ENCODE peak calls at places on chromosomes 7 and 10, in six cellular contexts. E is H1, U is K562, W is SK-N-SH, S is A549, X is HepG2. Q is an unnamed sample.

GRCh38 chr7:70325509-70326101 is 727.3 kb downstream of the AUTS2 start:
- DNase-seq in S (peak; percentile 13), W (peak; percentile 42), E (no peak), X (no peak), U (peak; percentile 17), Q (peak; percentile 9)

GRCh38 chr7:144391823-144392255 is 11.7 kb downstream of the NOBOX start:
- DNase-seq in W (peak; percentile 66), E (no peak), U (peak; percentile 66), S (peak; percentile 52), X (peak; percentile 46), Q (peak; percentile 39)

GRCh38 chr10:31261502-31262311 is 57.3 kb upstream of the ZEB1 start:
- DNase-seq in U (no peak), W (no peak), X (no peak), E (no peak), S (no peak), Q (peak; percentile 94)

GRCh38 chr10:84634636-84635035 is 306.2 kb downstream of the CCSER2 start:
- DNase-seq in E (no peak), S (no peak), X (no peak), U (no peak), W (no peak), Q (no peak)

GRCh38 chr7:74190259-74190658 is 16.1 kb downstream of the EIF4H start:
- DNase-seq in E (no peak), U (no peak), X (no peak), S (no peak), W (no peak), Q (no peak)

GRCh38 chr10:1187855-1188555 is 131.8 kb downstream of the WDR37 start:
- DNase-seq in U (no peak), S (no peak), X (no peak), W (no peak), E (no peak), Q (no peak)

GRCh38 chr7:17405786-17406185 is 107.3 kb downstream of the AHR start:
- DNase-seq in E (no peak), W (no peak), U (no peak), X (peak; percentile 78), S (peak; percentile 95), Q (peak; percentile 96)

GRCh38 chr7:30430300-30430699 is 48.3 kb downstream of the NOD1 start:
- DNase-seq in W (peak; percentile 12), E (no peak), X (no peak), S (peak; percentile 64), U (no peak), Q (no peak)

GRCh38 chr10:100518761-100519241 is 860 bp downstream of the SEC31B start:
- DNase-seq in X (peak; percentile 65), U (peak; percentile 43), E (no peak), S (peak; percentile 57), W (peak; percentile 71), Q (peak; percentile 70)

GRCh38 chr10:126115861-126116260 is 219.5 kb downstream of the FANK1 start:
- DNase-seq in E (no peak), W (no peak), U (no peak), S (no peak), X (no peak), Q (no peak)

GRCh38 chr7:64541438-64542359 is 21.2 kb downstream of the ZNF680 start:
- DNase-seq in U (no peak), X (no peak), S (no peak), E (no peak), W (no peak), Q (peak; percentile 72)

GRCh38 chr7:19665399-19666008 is 43.3 kb downstream of the POLR1F start:
- DNase-seq in U (peak; percentile 35), E (no peak), X (peak; percentile 7), S (peak; percentile 37), W (peak; percentile 39), Q (peak; percentile 50)

GRCh38 chr7:130084037-130084875 is 13.9 kb downstream of the KLHDC10 start:
- DNase-seq in W (no peak), U (no peak), X (peak; percentile 14), S (peak; percentile 44), E (no peak), Q (no peak)

GRCh38 chr10:6803429-6803783 is 223.3 kb upstream of the PRKCQ start:
- DNase-seq in E (no peak), U (no peak), W (no peak), S (no peak), X (no peak), Q (no peak)

GRCh38 chr7:52154382-52154781 is 837.8 kb upstream of the COBL start:
- DNase-seq in S (peak; percentile 12), W (peak; percentile 15), U (no peak), E (no peak), X (no peak), Q (no peak)

GRCh38 chr7:128203710-128204214 is 37.3 kb upstream of the LEP start:
- DNase-seq in U (no peak), S (no peak), X (no peak), W (no peak), E (no peak), Q (peak; percentile 35)

GRCh38 chr10:124916098-124916584 is 25.8 kb upstream of the ZRANB1 start:
- DNase-seq in S (peak; percentile 36), U (no peak), E (no peak), X (no peak), W (peak; percentile 36), Q (peak; percentile 27)

GRCh38 chr10:1074063-1074747 is 18.0 kb downstream of the WDR37 start:
- DNase-seq in W (no peak), X (no peak), U (no peak), S (peak; percentile 10), E (no peak), Q (no peak)

GRCh38 chr7:17623546-17624185 is 316.6 kb downstream of the SNX13 start:
- DNase-seq in U (no peak), S (peak; percentile 16), X (no peak), W (no peak), E (no peak), Q (peak; percentile 59)

GRCh38 chr10:49653530-49653929 is 25.9 kb upstream of the C10orf53 start:
- DNase-seq in S (no peak), E (no peak), U (no peak), W (no peak), X (no peak), Q (no peak)

GRCh38 chr7:12102101-12102500 is 109.0 kb upstream of the TMEM106B start:
- DNase-seq in S (no peak), W (no peak), U (no peak), E (no peak), X (no peak), Q (no peak)

GRCh38 chr7:627661-628027 is 98.9 kb upstream of the DNAAF5 start:
- DNase-seq in S (no peak), E (no peak), U (no peak), X (no peak), W (no peak), Q (no peak)

GRCh38 chr10:116769791-116770190 is 27.4 kb upstream of the HSPA12A start:
- DNase-seq in X (peak; percentile 32), U (no peak), E (no peak), S (no peak), W (no peak), Q (peak; percentile 80)

GRCh38 chr10:43347997-43348396 is 23.4 kb upstream of the FXYD4 start:
- DNase-seq in S (no peak), U (no peak), X (no peak), E (no peak), W (no peak), Q (no peak)

GRCh38 chr10:69803809-69804208 is 2.1 kb downstream of the COL13A1 start:
- DNase-seq in S (no peak), X (no peak), W (no peak), U (no peak), E (no peak), Q (no peak)

DNA sequence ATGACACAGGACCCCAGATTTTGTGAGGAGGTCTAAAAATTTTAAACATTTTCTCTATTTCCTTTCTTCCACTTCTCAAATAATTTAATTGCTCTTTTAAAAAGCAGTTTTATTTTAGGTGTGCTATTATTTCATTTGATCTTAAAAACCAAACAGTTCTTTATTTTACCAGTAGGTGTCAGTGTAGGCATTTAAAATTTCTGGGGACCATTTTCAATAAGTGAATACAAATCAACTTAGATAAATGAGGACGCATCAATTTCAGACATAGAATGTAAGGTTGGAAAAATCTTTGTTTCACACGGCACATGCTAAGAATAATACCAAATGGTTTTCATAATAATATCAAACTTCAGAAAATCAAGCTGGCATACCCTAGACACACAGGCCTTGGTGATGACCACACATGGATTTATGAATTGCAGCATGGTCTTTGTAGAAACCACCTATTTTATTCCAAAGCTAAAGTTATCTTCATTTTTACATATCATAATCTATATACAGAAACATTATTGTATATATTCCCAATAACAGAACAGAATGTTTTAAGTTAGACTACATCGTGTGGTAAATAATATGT is 127.6 kb upstream of the SLC26A5 start:
- DNase-seq in W (peak; percentile 27), U (peak; percentile 29), X (peak; percentile 7), S (peak; percentile 29), E (no peak), Q (peak; percentile 59)
- TF ChIP-seq RFX5 in W (no peak), U (no peak), X (no peak), S (no peak), E (no peak), Q (no peak)

GRCh38 chr10:127424594-127425264 is 124.4 kb upstream of the NPS start:
- DNase-seq in X (no peak), W (peak; percentile 80), U (no peak), E (no peak), S (no peak), Q (peak; percentile 51)
- TF ChIP-seq RFX5 in X (no peak), W (no peak), U (no peak), E (no peak), S (no peak), Q (no peak)

DNA sequence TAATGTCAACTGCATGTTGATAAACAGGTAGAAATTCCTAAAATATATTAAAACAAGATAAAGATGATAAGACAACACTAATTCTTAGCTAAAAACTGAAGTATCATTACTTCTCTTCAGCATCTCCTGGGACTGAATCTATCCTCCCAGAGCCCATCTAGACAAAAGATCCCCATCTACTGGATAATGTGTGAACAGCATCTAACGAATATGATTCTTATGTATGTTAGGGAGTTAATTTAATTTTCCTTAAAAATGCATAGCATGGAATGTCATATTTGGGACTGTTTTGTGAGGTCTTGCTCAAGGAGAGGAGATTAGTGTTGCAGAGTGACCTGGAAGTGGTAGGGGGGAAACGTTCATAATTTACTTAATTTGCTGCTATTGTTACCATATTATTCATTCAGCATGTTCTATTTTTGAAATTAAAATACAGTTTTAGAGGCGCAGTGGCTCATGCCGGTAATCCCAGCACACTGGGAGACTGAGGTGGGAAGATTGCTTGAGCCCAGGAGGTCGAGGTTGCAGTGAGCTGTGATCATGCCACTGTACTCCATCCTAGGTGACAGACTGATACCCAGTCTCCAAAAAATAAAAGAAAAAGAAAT is 305.1 kb upstream of the CSTF2T start:
- DNase-seq in X (peak; percentile 5), E (no peak), U (peak; percentile 13), W (peak; percentile 60), S (peak; percentile 41), Q (peak; percentile 67)
- TF ChIP-seq RFX5 in X (no peak), E (no peak), U (no peak), W (no peak), S (no peak), Q (no peak)

GRCh38 chr7:108430664-108431063 is 25.6 kb downstream of the NRCAM start:
- DNase-seq in U (no peak), S (no peak), W (no peak), X (no peak), E (no peak), Q (no peak)

GRCh38 chr7:108427766-108428165 is 28.5 kb downstream of the NRCAM start:
- DNase-seq in S (no peak), X (no peak), E (no peak), W (no peak), U (no peak), Q (no peak)

GRCh38 chr7:108425876-108426275 is 30.4 kb downstream of the NRCAM start:
- DNase-seq in X (no peak), S (no peak), W (no peak), E (no peak), U (no peak), Q (no peak)

GRCh38 chr7:108434030-108434429 is 22.2 kb downstream of the NRCAM start:
- DNase-seq in U (no peak), S (no peak), X (no peak), E (no peak), W (no peak), Q (no peak)

GRCh38 chr7:108431099-108431498 is 25.1 kb downstream of the NRCAM start:
- DNase-seq in S (no peak), E (no peak), W (no peak), X (no peak), U (no peak), Q (no peak)
- TF ChIP-seq RFX5 in S (no peak), E (no peak), W (no peak), X (no peak), U (no peak), Q (no peak)

Q was measured in IMR-90.